ENCODE peak calls at places on chromosomes 6 and 20, in six cellular contexts. C, J, T, B, H and O are unnamed samples.

GRCh38 chr6:133136177-133136896 is 104.8 kb upstream of the EYA4 start:
- DNase-seq in J (no peak), C (no peak), T (no peak), B (no peak), H (no peak), O (no peak)

GRCh38 chr20:33401922-33402369 is 627 bp upstream of the CDK5RAP1 start:
- DNase-seq in J (peak; percentile 32), B (peak; percentile 22), H (no peak), C (no peak), T (peak; percentile 11), O (peak; percentile 71)

GRCh38 chr20:41004561-41005360 is 23.9 kb upstream of the TOP1 start:
- DNase-seq in J (peak; percentile 59), C (no peak), T (no peak), B (peak; percentile 20), H (no peak), O (no peak)

GRCh38 chr6:63805808-63806572 is 170.4 kb downstream of the PHF3 start:
- DNase-seq in J (no peak), T (peak; percentile 51), B (peak; percentile 75), H (no peak), C (peak; percentile 62), O (peak; percentile 82)

GRCh38 chr20:7161690-7162089 is 394.2 kb downstream of the BMP2 start:
- DNase-seq in J (peak; percentile 9), H (peak; percentile 25), B (no peak), C (peak; percentile 16), T (peak; percentile 4), O (peak; percentile 41)

GRCh38 chr6:46000905-46001304 is 14.8 kb downstream of the CLIC5 start:
- DNase-seq in J (no peak), B (no peak), H (no peak), C (no peak), T (no peak), O (no peak)

GRCh38 chr6:39079197-39079596 is 30.6 kb downstream of the GLP1R start:
- DNase-seq in J (no peak), C (no peak), T (no peak), H (no peak), B (no peak), O (no peak)

GRCh38 chr6:109087661-109088264 is 6.9 kb downstream of the SESN1 start:
- DNase-seq in H (no peak), T (no peak), B (no peak), C (no peak), J (no peak), O (no peak)

GRCh38 chr6:25050356-25050755 is 114.6 kb upstream of the RIPOR2 start:
- DNase-seq in H (no peak), B (peak; percentile 85), T (peak; percentile 99), C (peak; percentile 94), J (no peak), O (peak; percentile 90)

GRCh38 chr6:138987299-138987642 is 782 bp downstream of the REPS1 start:
- DNase-seq in B (no peak), T (no peak), H (peak; percentile 44), J (no peak), C (no peak), O (no peak)